ENCODE peak calls at places on chromosomes 3 and 15, in seven cellular contexts. B is H1, Z is GM12878, O is K562, T is SK-N-SH, F is HepG2, E is HCT116. W is an unnamed sample.

GRCh38 chr3:170751894-170752283 is 118.1 kb downstream of the RPL22L1 start:
- DNase-seq in Z (no peak), F (no peak), E (no peak), B (no peak), T (no peak), O (no peak), W (peak)

GRCh38 chr3:176579741-176580185 is 617.5 kb downstream of the TBL1XR1 start:
- DNase-seq in Z (no peak), E (no peak), T (no peak), F (no peak), B (no peak), O (no peak), W (no peak)

GRCh38 chr3:189123595-189124387 is 48.0 kb upstream of the TPRG1 start:
- DNase-seq in Z (no peak), O (no peak), E (no peak), T (peak), F (no peak), B (no peak), W (no peak)

GRCh38 chr15:65383991-65384390 is 6.2 kb upstream of the IGDCC3 start:
- DNase-seq in B (no peak), O (no peak), T (no peak), E (no peak), Z (no peak), F (no peak), W (no peak)

GRCh38 chr15:79082363-79083070 is 8.1 kb downstream of the RASGRF1 start:
- DNase-seq in B (no peak), E (no peak), F (no peak), T (no peak), O (no peak), Z (no peak), W (no peak)

GRCh38 chr3:58588030-58588614 is 10.9 kb upstream of the FAM107A start:
- DNase-seq in T (no peak), F (no peak), O (peak), Z (no peak), B (peak), E (no peak), W (peak)

GRCh38 chr3:44568561-44568960 is 13.6 kb downstream of the ZKSCAN7 start:
- DNase-seq in Z (no peak), O (no peak), B (no peak), F (no peak), T (no peak), E (no peak), W (no peak)

GRCh38 chr3:42213417-42213816 is 52.6 kb downstream of the CCK start:
- DNase-seq in F (no peak), T (no peak), Z (no peak), B (no peak), E (no peak), O (no peak), W (no peak)

GRCh38 chr3:77412591-77412990 is 372.7 kb downstream of the ROBO2 start:
- DNase-seq in Z (no peak), E (no peak), O (no peak), F (no peak), T (no peak), B (no peak), W (no peak)

GRCh38 chr3:80141557-80141956 is 373.8 kb upstream of the ROBO1 start:
- DNase-seq in E (no peak), F (no peak), B (no peak), T (no peak), Z (no peak), O (no peak), W (no peak)

GRCh38 chr3:15267502-15267901 is 61.5 kb downstream of the CAPN7 start:
- DNase-seq in T (no peak), O (no peak), E (no peak), F (no peak), Z (no peak), B (no peak), W (no peak)

GRCh38 chr3:111531446-111531845 is 10.6 kb upstream of the CD96 start:
- DNase-seq in F (no peak), T (no peak), O (no peak), Z (no peak), E (no peak), B (no peak), W (no peak)

GRCh38 chr15:61916104-61916503 is 144.1 kb downstream of the VPS13C start:
- DNase-seq in O (no peak), Z (no peak), B (no peak), E (no peak), F (no peak), T (peak), W (no peak)

GRCh38 chr15:99476413-99477222 is 89.2 kb upstream of the MEF2A start:
- DNase-seq in Z (no peak), B (no peak), F (peak), O (no peak), E (no peak), T (peak), W (peak)

GRCh38 chr3:14780927-14781507 is 37.7 kb upstream of the FGD5 start:
- DNase-seq in Z (peak), F (peak), O (peak), T (no peak), B (peak), E (peak), W (peak)

GRCh38 chr15:88701561-88702095 is 62.8 kb downstream of the ISG20 start:
- DNase-seq in F (peak), T (no peak), B (peak), Z (no peak), O (peak), E (peak), W (peak)

GRCh38 chr15:29451201-29451781 is 181.7 kb upstream of the NSMCE3 start:
- DNase-seq in E (peak), O (peak), Z (no peak), F (peak), T (peak), B (peak), W (no peak)

GRCh38 chr15:100703671-100704070 is 101.3 kb downstream of the ASB7 start:
- DNase-seq in E (no peak), B (no peak), O (no peak), T (no peak), F (no peak), Z (peak), W (no peak)

DNA sequence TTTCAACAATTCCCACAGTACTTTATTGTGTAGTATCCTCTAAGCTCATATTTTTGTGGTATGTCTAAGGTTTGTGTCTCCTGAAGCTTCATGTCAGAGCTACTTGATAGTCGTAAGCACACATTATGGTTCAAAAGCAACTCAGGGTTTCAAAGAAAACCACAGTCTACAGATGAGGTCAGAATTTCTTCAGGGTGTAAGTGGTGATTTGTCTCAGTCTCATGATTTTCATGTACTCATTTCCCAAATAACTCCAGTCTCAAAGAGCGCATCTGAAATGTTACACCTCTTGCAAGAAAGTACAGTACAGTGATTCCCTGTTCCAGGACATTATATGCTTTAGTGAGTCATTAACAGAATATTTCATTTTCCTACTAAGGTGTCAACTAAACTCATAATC is 47.5 kb upstream of the SSR3 start:
- DNase-seq in T (no peak), O (no peak), F (no peak), Z (peak), E (no peak), B (no peak), W (no peak)
- TF ChIP-seq JUND in T (no peak), O (no peak), F (no peak), Z (no peak), E (no peak), B (no peak), W (no peak)

GRCh38 chr3:50204804-50205718 is at the start of gene SLC38A3:
- DNase-seq in Z (no peak), F (no peak), T (peak), B (peak), O (no peak), E (no peak), W (peak)

GRCh38 chr3:50202353-50203112 is 2.5 kb upstream of the SLC38A3 start:
- DNase-seq in E (no peak), T (no peak), F (no peak), B (no peak), O (no peak), Z (no peak), W (no peak)

GRCh38 chr3:50205719-50206276 is 727 bp downstream of the SLC38A3 start:
- DNase-seq in Z (no peak), B (peak), T (peak), O (peak), F (peak), E (peak), W (peak)

GRCh38 chr3:50203113-50203852 is 1.8 kb upstream of the SLC38A3 start:
- DNase-seq in Z (no peak), O (no peak), F (peak), B (no peak), T (no peak), E (no peak), W (no peak)

DNA sequence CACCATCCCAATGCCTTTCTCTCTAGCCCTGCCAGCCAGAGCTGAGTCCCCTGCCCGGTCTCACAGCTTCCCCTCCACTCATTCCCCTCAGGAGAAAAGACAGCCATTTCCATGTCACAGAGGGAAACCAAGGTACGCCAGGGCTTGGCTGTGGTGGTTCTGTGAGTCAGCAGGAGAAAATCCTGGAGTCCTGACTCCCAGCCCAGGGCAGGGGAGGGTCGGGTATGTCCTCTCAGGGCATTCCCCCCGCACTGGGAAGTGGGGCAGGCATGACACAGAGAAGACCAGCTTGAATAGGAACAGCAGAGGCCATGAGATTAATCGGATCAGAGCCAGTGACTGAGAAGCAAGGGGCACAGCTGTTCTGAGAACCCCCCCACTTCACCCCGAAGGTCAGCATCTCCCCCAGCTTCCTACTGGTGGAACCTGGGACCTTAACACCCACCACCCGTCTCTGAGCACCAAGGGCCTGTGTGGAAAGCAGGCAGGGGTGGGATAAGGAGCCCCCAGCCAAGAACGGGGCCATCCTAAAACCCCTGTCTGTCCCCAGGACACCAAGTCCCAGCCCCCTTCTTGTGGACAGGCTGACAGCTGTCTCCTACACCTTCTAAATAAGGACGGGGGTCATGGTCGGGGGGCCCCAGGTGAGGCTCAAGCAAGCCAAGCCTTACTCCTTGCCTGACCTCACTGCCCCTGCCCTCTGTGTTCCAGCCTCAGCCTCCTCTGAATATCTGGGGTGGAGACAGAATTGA is 843 bp upstream of the SLC38A3 start:
- DNase-seq in B (no peak), T (no peak), E (no peak), O (no peak), Z (no peak), F (no peak), W (no peak)
- TF ChIP-seq JUND in B (no peak), T (no peak), E (no peak), O (no peak), Z (no peak), F (no peak), W (no peak)

GRCh38 chr15:47514251-47514652 is 203.1 kb upstream of the SEMA6D start:
- DNase-seq in Z (no peak), B (no peak), F (no peak), T (no peak), O (no peak), E (no peak), W (peak)
- TF ChIP-seq JUND in Z (no peak), B (no peak), F (no peak), T (no peak), O (no peak), E (no peak), W (no peak)

DNA sequence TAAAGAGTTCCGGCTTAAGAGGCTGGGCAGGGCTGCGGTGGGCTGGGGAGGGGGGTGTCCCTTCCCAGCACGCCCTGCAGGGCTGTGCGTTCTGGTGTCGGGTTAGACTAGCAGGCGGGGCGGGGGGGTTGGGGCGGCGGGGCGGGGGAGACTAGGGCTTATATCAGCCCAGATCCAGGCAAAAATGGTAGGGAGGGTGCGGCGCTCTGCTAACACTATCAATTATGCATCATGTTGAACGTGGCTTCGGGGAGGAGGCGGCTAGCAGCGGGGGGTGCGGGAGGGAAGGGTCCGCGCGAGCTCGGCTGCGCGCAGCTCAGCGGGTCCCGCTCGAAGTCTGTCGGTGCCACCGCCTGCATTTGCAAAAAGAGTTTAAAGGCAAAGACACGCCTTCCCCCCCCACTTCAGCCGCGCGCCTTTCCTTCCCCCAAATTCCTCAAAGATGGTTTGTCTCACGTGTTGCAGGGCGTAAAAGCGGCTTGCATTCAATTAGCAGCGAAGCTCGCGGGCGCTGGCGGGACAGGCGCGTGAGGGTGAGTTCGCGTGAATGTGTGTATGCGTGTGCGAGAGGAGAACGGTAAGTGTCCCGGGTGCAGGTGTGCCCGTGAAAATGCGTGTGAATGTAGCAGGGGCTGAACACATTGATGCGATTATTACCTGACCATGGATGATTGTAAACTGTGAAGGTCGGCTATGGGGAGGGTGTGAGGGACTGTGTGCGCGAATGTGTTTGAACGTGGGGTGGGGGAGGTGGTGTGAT is at the start of gene ISLR2:
- DNase-seq in F (no peak), B (no peak), E (no peak), T (peak), Z (no peak), O (no peak), W (no peak)
- TF ChIP-seq JUND in F (no peak), B (no peak), E (no peak), T (no peak), Z (no peak), O (no peak), W (no peak)